ENCODE peak calls at places on chromosome 17, in six cellular contexts. X, H, O, C, I and S are unnamed samples.

GRCh38 chr17:31425646-31426045 is 34.2 kb downstream of the RAB11FIP4 start:
- DNase-seq in X (no peak), O (no peak), H (no peak), C (no peak), I (no peak), S (no peak)

GRCh38 chr17:43952351-43952723 is 1.4 kb downstream of the PYY start:
- DNase-seq in C (no peak), H (no peak), I (no peak), X (no peak), O (no peak), S (no peak)

GRCh38 chr17:5832886-5833285 is 237.3 kb upstream of the WSCD1 start:
- DNase-seq in X (no peak), C (peak), I (no peak), H (peak), O (no peak), S (no peak)

GRCh38 chr17:5676012-5676411 is 91.7 kb upstream of the NLRP1 start:
- DNase-seq in H (no peak), X (no peak), C (no peak), O (no peak), I (no peak), S (no peak)

GRCh38 chr17:28466001-28466400 is 7.4 kb upstream of the SLC13A2 start:
- DNase-seq in X (no peak), C (no peak), I (no peak), H (no peak), O (no peak), S (no peak)

GRCh38 chr17:37322826-37323561 is 52.8 kb upstream of the C17orf78 start:
- DNase-seq in O (no peak), X (no peak), H (no peak), I (no peak), C (no peak), S (no peak)

GRCh38 chr17:15404116-15404730 is 62.8 kb upstream of the TEKT3 start:
- DNase-seq in H (peak), O (no peak), C (no peak), X (no peak), I (no peak), S (no peak)

GRCh38 chr17:35028531-35029262 is 34.8 kb downstream of the RFFL start:
- DNase-seq in H (no peak), I (no peak), O (no peak), X (no peak), C (no peak), S (no peak)

GRCh38 chr17:40936437-40936971 is 942 bp downstream of the KRT23 start:
- DNase-seq in O (no peak), X (no peak), I (peak), H (no peak), C (no peak), S (no peak)

GRCh38 chr17:47733414-47734288 is 615 bp downstream of the TBX21 start:
- DNase-seq in H (no peak), O (no peak), C (no peak), X (no peak), I (no peak), S (no peak)

GRCh38 chr17:58315750-58316149 is 12.8 kb downstream of the TSPOAP1 start:
- DNase-seq in C (no peak), X (no peak), O (no peak), H (no peak), I (no peak), S (no peak)

GRCh38 chr17:78366109-78366848 is 6.4 kb upstream of the SOCS3 start:
- DNase-seq in C (no peak), I (no peak), X (no peak), H (peak), O (no peak), S (no peak)